ENCODE peak calls at places on chromosomes 13 and 19, in five cellular contexts. V is OCI-LY7, W is pancreas, L is heart right ventricle, J is ascending aorta. S is an unnamed sample. For H3K36me3, the result is how much of the 10 kb centered on the place peaks cover.

GRCh38 chr13:113742445-113743120 is 16.4 kb upstream of the TMEM255B start:
- DNase-seq in W (no peak), J (no peak), V (no peak), L (no peak), S (no peak)

GRCh38 chr19:7348587-7349230 is at the start of gene ARHGEF18:
- DNase-seq in V (peak), W (no peak), J (peak), L (no peak), S (peak)

GRCh38 chr19:34555447-34555846 is 73.9 kb downstream of the WTIP start:
- DNase-seq in J (no peak), W (no peak), L (no peak), V (peak), S (no peak)

GRCh38 chr19:47447470-47448359 is 24.0 kb downstream of the SLC8A2 start:
- DNase-seq in V (peak), W (no peak), J (no peak), L (peak), S (peak)

GRCh38 chr13:80048802-80049201 is 292.1 kb downstream of the SPRY2 start:
- DNase-seq in L (peak), V (peak), W (peak), J (peak), S (no peak)

GRCh38 chr13:75256922-75257321 is 225.0 kb downstream of the TBC1D4 start:
- DNase-seq in V (no peak), W (no peak), J (no peak), L (no peak), S (no peak)

GRCh38 chr13:37109080-37109678 is 3.7 kb upstream of the CSNK1A1L start:
- DNase-seq in L (no peak), W (no peak), V (peak), J (no peak), S (no peak)

GRCh38 chr13:27472441-27472840 is 22.1 kb upstream of the MTIF3 start:
- DNase-seq in L (no peak), W (no peak), V (no peak), J (no peak), S (no peak)

GRCh38 chr13:20356437-20356836 is 124.3 kb upstream of the GJB6 start:
- DNase-seq in L (no peak), W (no peak), V (no peak), J (no peak), S (no peak)

GRCh38 chr13:26486550-26486949 is 70.9 kb upstream of the WASF3 start:
- DNase-seq in J (no peak), V (no peak), L (peak), W (no peak), S (no peak)

GRCh38 chr13:107130516-107130915 is 562.6 kb upstream of the ARGLU1 start:
- DNase-seq in V (no peak), J (no peak), L (no peak), W (no peak), S (no peak)

GRCh38 chr19:55670280-55671053 is 4.6 kb upstream of the EPN1 start:
- DNase-seq in V (no peak), J (peak), W (no peak), L (no peak), S (peak)

GRCh38 chr19:35607661-35608060 is 4.9 kb upstream of the HAUS5 start:
- DNase-seq in W (no peak), L (no peak), J (no peak), V (no peak), S (no peak)

GRCh38 chr13:50257646-50258045 is 242.4 kb downstream of the KCNRG start:
- DNase-seq in L (no peak), V (no peak), J (no peak), W (no peak), S (no peak)

GRCh38 chr13:98822238-98822606 is 69.8 kb upstream of the SLC15A1 start:
- DNase-seq in W (no peak), V (no peak), L (no peak), J (no peak), S (no peak)

GRCh38 chr19:42143341-42144234 is 11.3 kb upstream of the POU2F2 start:
- DNase-seq in V (no peak), L (no peak), W (no peak), J (no peak), S (no peak)

GRCh38 chr13:113151745-113152707 is 6.4 kb upstream of the PROZ start:
- DNase-seq in W (no peak), J (peak), L (no peak), V (no peak), S (no peak)

GRCh38 chr13:98541211-98541610 is 35.7 kb downstream of the STK24 start:
- DNase-seq in W (no peak), V (no peak), J (no peak), L (no peak), S (no peak)

GRCh38 chr19:19388568-19389555 is 16.6 kb upstream of the GATAD2A start:
- DNase-seq in V (no peak), L (no peak), J (no peak), W (no peak), S (no peak)

GRCh38 chr13:67023088-67023893 is 206.8 kb downstream of the PCDH9 start:
- DNase-seq in W (no peak), L (no peak), V (peak), J (no peak), S (no peak)

GRCh38 chr19:50851620-50852019 is 3.1 kb upstream of the KLK3 start:
- DNase-seq in W (no peak), J (no peak), L (no peak), V (no peak), S (no peak)

GRCh38 chr13:50573046-50573445 is 270.4 kb downstream of the DLEU7 start:
- DNase-seq in J (no peak), L (no peak), V (no peak), W (no peak), S (no peak)

GRCh38 chr13:95784161-95784880 is 107.4 kb downstream of the DNAJC3 start:
- DNase-seq in V (no peak), J (no peak), L (no peak), W (no peak), S (no peak)

GRCh38 chr13:28574617-28575142 is 79.8 kb upstream of the FLT1 start:
- DNase-seq in J (peak), L (no peak), V (peak), W (no peak), S (no peak)

GRCh38 chr19:48330012-48330681 is 4.8 kb downstream of the EMP3 start:
- DNase-seq in V (peak), W (peak), J (peak), L (peak), S (peak)

GRCh38 chr13:114211446-114211845 is 23.3 kb upstream of the CDC16 start:
- DNase-seq in L (no peak), V (no peak), W (no peak), J (no peak), S (peak)

GRCh38 chr13:35672611-35673010 is 196.1 kb upstream of the MAB21L1 start:
- DNase-seq in L (no peak), W (no peak), V (no peak), J (no peak), S (no peak)

DNA sequence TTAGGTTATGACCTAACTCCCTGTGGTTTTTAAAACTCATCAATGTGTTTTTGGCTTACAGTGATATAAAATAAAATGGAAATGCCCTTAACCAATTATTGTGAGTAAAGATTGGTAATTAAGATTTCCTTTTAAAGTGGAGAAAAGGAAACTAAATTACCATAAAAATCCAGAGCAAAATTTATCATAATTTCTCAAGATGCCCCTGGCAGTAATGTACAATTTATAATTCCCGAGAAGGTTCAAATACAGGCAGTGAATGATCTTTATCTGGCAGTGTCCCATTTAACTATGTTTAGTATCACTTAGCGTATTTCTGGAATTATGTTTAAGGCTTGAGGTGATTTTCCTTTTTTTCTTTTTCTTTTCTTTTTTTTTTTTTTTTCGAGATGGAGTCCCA is 61.5 kb downstream of the ESD start:
- DNase-seq in J (no peak), V (no peak), W (no peak), L (no peak), S (no peak)
- H3K36me3 ChIP-seq in J (under half), V (half or more), W (under half), L (under half), S (half or more)

DNA sequence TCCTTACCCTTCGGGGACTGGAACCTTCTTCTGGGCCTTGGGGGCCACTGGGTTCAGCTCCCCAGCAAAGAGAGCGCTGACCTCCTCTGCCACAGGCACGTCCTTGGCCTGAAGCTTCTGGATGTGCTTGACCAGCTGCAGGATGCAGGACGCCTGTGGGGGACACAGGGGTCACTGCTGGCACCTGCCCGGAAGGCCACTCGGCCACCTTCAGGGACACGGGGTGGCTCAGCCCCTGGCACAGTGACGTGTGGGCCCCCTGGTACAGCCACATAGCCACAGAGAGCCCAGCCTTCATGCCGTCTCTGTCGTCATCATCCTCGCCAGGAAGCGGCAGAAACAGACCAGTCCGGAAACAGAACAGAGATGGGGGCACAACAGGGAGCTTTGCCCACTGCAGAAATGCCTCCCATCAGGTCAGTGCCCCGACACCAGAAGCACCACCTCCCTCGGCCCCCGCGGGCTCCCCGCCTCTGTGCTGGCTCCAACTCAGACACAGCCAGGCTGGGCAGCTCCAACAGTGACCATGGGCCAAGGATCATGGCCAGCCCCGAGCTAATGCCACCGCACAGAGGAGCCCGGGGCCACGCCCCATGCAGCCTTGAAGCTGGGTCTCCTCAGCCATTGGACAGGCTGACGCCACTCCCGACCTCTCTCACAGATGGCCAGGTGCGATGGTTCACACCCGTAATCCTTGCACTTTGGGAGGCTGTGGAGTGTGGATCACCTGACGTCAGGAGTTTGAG is 20.7 kb downstream of the IZUMO4 start:
- DNase-seq in L (peak), J (no peak), V (no peak), W (peak), S (peak)
- H3K36me3 ChIP-seq in L (under half), J (half or more), V (half or more), W (half or more), S (half or more)

DNA sequence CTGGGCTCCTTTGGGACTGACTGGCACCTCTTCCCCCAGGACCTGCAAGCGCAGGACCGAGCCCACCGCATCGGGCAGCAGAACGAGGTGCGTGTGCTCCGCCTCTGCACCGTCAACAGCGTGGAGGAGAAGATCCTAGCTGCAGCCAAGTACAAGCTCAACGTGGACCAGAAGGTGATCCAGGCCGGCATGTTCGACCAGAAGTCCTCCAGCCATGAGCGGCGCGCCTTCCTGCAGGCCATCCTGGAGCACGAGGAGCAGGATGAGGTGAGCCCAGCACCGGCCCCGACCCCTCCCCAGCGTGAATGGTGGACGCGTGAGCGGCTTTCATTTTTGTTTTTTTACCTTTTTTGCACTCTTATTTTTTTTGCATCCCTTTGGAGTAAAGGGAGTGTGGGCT is 56.0 kb upstream of the LDLR start:
- DNase-seq in J (no peak), L (no peak), V (no peak), W (no peak), S (no peak)
- H3K36me3 ChIP-seq in J (half or more), L (under half), V (half or more), W (half or more), S (half or more)

GRCh38 chr19:5454743-5455142 is 474 bp upstream of the ZNRF4 start:
- DNase-seq in J (no peak), W (no peak), V (no peak), L (no peak), S (no peak)

GRCh38 chr19:5456836-5457200 is 1.6 kb downstream of the ZNRF4 start:
- DNase-seq in J (no peak), L (no peak), W (no peak), V (no peak), S (no peak)

GRCh38 chr19:5455367-5456129 is at the start of gene ZNRF4:
- DNase-seq in V (no peak), J (no peak), W (no peak), L (no peak), S (peak)

GRCh38 chr19:5457709-5458108 is 2.5 kb downstream of the ZNRF4 start:
- DNase-seq in W (no peak), J (no peak), L (no peak), V (no peak), S (no peak)

GRCh38 chr19:5456130-5456835 is 1.1 kb downstream of the ZNRF4 start:
- DNase-seq in J (no peak), V (no peak), W (no peak), L (no peak), S (peak)
- H3K36me3 ChIP-seq in J (under half), V (under half), W (under half), L (under half), S (under half)

GRCh38 chr19:5932146-5932545 is 18.1 kb downstream of the CAPS start:
- DNase-seq in L (no peak), V (no peak), J (no peak), W (no peak), S (no peak)
- H3K36me3 ChIP-seq in L (under half), V (half or more), J (half or more), W (under half), S (under half)

DNA sequence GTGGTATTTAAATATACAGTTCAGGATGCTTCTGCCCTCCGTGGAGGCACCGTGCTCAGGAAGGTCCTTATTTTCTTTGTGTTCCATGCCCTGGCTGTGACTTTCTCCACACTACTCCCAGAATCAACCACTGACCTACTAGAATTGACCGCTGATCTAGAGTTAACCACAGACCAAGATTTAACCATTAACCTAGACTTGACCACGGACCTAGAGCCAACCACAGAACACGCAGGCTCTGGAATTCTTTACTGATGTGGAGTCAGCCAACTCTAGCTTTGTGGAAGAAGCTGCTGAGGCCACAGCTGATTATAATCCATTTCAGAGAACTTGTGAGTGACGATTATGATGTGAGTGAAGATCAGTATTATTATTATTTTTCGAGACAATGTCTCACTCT is 18.0 kb downstream of the GTF2F2 start:
- DNase-seq in J (no peak), W (no peak), V (no peak), L (no peak), S (no peak)
- H3K36me3 ChIP-seq in J (under half), W (under half), V (under half), L (under half), S (under half)

DNA sequence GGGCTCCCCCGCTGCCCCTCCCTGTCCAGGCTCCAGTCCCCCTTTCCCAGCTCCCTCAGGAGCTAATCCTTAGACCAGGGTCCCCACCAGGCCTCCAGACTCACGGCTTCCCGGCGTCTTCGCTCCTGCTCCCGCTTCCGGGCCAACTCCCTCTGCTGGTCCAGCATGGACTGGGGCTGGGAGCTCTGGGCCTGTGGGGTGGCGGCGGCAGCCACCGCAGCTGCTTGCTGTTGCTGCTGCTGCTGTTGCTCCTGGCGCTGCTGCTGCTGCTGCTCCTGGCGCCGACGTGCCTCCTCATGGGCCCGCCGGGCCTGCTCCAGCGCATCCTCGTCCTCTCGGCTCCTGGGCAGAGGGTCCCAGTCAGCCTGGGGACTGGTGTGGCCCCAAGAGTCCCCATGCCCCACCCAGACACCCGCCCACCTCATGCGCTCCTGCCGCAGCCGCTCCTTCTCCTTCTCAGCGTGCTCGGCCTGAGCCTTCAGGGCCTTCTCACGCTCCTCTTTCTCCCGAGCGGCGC is 6.4 kb upstream of the EPHX3 start:
- DNase-seq in J (no peak), V (no peak), L (peak), W (no peak), S (no peak)
- H3K36me3 ChIP-seq in J (half or more), V (half or more), L (under half), W (under half), S (under half)

S was measured in upper lobe of left lung.